ENCODE peak calls at places on chromosomes 5 and 9, in six cellular contexts. T is lung; D is nephron progenitor cell; O is CD8-positive, alpha-beta T cell; N is cardiac fibroblast; W is astrocyte of the spinal cord. F is an unnamed sample.

GRCh38 chr5:150065346-150065745 is 21.0 kb downstream of the CSF1R start:
- DNase-seq in O (no peak), W (peak; percentile 73), N (peak; percentile 79), T (no peak), D (no peak), F (no peak)

GRCh38 chr9:79974806-79975422 is 403.1 kb downstream of the TLE4 start:
- DNase-seq in W (no peak), D (no peak), T (no peak), N (no peak), O (no peak), F (no peak)

GRCh38 chr5:39073759-39074008 is 515 bp downstream of the RICTOR start:
- DNase-seq in W (no peak), O (no peak), N (no peak), D (no peak), T (no peak), F (peak; percentile 24)

GRCh38 chr9:118104385-118104784 is 400.2 kb downstream of the TLR4 start:
- DNase-seq in T (no peak), N (no peak), O (no peak), W (no peak), D (no peak), F (no peak)

GRCh38 chr9:70567511-70567910 is 153.1 kb upstream of the KLF9 start:
- DNase-seq in W (peak; percentile 36), D (no peak), N (no peak), T (no peak), O (no peak), F (no peak)

GRCh38 chr9:93597871-93598646 is 21.7 kb downstream of the PHF2 start:
- DNase-seq in N (no peak), T (no peak), D (no peak), W (no peak), O (peak; percentile 42), F (no peak)

GRCh38 chr5:73783823-73784222 is 157.8 kb downstream of the ARHGEF28 start:
- DNase-seq in N (peak; percentile 60), T (no peak), D (no peak), W (peak; percentile 48), O (no peak), F (no peak)

GRCh38 chr9:70411930-70412677 is 2.4 kb downstream of the KLF9 start:
- DNase-seq in D (peak; percentile 29), T (peak; percentile 85), O (peak; percentile 74), N (peak; percentile 97), W (peak; percentile 85), F (no peak)

GRCh38 chr5:129461816-129462396 is 1.8 kb downstream of the ADAMTS19 start:
- DNase-seq in W (no peak), D (no peak), N (no peak), O (no peak), T (no peak), F (no peak)
- TF ChIP-seq CTCF in W (no peak), D (no peak), N (no peak), O (no peak), T (no peak), F (no peak)

DNA sequence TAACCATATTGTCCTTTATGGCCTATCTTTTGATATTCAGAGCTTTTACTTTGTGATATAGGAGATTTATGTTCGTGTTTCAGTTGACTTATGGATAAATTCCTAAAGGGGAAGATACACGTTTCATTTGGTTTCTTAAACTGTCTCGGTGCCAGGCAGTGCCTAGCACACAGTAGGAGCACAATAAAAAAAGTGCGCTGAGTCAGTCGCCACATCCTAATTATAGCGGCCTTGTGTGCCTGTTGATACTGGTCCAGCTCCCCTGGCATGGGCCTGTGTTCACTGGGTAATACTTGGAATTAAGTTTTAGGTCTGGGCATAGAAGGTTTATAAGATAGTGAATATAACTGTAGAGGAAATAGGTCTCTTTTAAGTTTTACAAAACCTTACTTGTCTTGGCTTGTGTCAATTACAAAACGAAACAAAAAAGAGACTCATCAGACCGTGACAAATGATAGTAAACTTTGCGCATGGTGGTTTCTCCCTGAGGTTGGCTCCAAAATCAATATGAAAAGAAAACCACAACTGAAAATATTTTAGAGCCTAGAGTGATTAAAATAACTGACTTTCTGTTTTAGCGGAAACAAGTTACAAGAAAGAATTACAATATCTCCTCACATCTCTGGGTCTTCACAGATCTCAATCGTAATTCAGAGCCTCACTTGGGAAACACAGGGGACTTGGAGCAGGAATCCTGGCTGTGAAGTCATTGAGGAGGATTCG is 84.8 kb downstream of the MVB12B start:
- DNase-seq in D (no peak), N (no peak), W (peak; percentile 74), O (no peak), T (no peak), F (no peak)
- TF ChIP-seq CTCF in D (no peak), N (no peak), W (no peak), O (no peak), T (no peak), F (no peak)

GRCh38 chr5:125424851-125425250 is 678.4 kb upstream of the ZNF608 start:
- DNase-seq in D (no peak), O (no peak), W (no peak), N (no peak), T (no peak), F (no peak)
- TF ChIP-seq CTCF in D (no peak), O (no peak), W (no peak), N (no peak), T (no peak), F (no peak)

GRCh38 chr9:87667164-87667738 is 58.7 kb upstream of the CTSL start:
- DNase-seq in T (no peak), W (no peak), N (peak; percentile 40), D (peak; percentile 20), O (no peak), F (no peak)
- TF ChIP-seq CTCF in T (no peak), W (peak; percentile 19), N (peak; percentile 32), D (peak; percentile 47), O (no peak), F (peak; percentile 38)

GRCh38 chr5:113189291-113189690 is 212.7 kb downstream of the DCP2 start:
- DNase-seq in N (no peak), O (no peak), D (no peak), T (no peak), W (no peak), F (no peak)

GRCh38 chr5:113187879-113188278 is 211.3 kb downstream of the DCP2 start:
- DNase-seq in D (no peak), O (no peak), T (no peak), N (no peak), W (no peak), F (no peak)

GRCh38 chr5:113183694-113184093 is 207.1 kb downstream of the DCP2 start:
- DNase-seq in D (no peak), O (no peak), N (no peak), T (no peak), W (no peak), F (no peak)

GRCh38 chr5:113188454-113188853 is 211.9 kb downstream of the DCP2 start:
- DNase-seq in N (no peak), T (no peak), W (no peak), O (no peak), D (no peak), F (no peak)

DNA sequence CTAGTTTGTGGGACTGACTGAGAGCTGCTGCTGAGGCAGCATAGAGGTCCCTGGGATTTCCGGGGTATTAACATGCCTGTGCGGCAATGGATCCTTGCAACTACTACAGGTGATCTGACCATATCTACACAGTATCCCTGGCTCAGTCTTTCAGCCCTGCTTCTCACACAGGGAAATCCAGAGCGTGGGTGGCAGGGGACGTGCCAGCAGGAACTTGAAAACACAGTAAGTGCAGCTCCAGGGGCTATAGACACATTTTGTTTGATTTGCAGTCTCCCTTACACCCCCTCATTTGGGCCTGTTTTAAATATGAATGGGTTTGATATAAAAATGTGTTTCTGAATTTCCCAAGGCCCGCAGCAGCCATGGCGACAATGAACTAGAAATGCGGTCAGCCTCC is 209.5 kb downstream of the DCP2 start:
- DNase-seq in T (no peak), W (no peak), N (no peak), O (no peak), D (no peak), F (no peak)
- TF ChIP-seq CTCF in T (no peak), W (no peak), N (no peak), O (no peak), D (no peak), F (no peak)

GRCh38 chr9:126514037-126514821 is 99.5 kb upstream of the LMX1B start:
- DNase-seq in T (peak; percentile 57), N (peak; percentile 34), D (peak; percentile 93), O (peak; percentile 74), W (no peak), F (peak; percentile 83)
- TF ChIP-seq CTCF in T (peak; percentile 15), N (no peak), D (peak; percentile 54), O (peak; percentile 34), W (peak; percentile 38), F (peak; percentile 40)

GRCh38 chr5:180648658-180649296 is 623 bp downstream of the FLT4 start:
- DNase-seq in O (peak; percentile 61), D (peak; percentile 80), N (no peak), W (no peak), T (no peak), F (no peak)
- TF ChIP-seq CTCF in O (no peak), D (peak; percentile 24), N (no peak), W (no peak), T (no peak), F (no peak)

DNA sequence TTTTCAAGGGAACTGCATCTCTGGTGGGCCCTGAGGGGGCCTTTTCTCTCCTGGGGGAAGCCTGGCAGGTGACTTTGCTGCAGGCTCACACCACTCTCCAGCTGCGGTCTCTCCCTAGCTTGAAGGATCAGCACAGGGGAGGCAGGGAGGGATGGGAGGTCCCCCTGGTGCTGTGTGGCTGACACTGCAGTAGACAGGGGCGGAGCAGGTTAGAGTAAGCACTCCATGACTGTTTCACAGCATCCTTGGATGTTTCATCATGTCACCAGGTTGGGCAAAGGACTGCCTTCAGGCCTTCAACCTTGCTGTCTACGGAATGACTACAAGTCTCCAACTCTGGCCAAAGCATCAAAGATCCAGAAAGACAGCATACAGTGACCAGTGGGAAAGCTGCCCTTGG is 470.7 kb downstream of the CDK5RAP2 start:
- DNase-seq in T (no peak), W (no peak), N (no peak), O (no peak), D (peak; percentile 53), F (no peak)
- TF ChIP-seq CTCF in T (no peak), W (no peak), N (no peak), O (no peak), D (peak; percentile 57), F (no peak)

DNA sequence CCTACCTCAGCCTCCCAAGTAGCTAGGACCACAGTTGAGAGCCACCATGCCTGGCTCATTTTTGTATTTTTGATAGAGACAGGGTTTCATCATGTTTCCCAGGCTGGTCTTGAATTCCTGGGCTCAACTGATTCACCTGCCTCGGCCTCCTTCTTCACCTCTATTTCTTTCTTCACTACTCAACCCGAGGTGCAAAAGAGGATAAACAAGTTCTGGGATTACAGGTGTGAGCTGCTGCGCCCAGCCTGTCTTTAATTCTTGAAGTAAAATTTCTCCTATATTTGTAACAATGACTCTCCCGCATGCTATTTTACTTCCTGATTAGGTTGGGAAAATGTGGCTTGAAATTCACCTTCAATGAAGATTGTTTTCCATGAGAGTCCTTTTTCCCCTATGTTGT is 46.4 kb downstream of the CAST start:
- DNase-seq in O (no peak), T (no peak), N (no peak), W (no peak), D (no peak), F (no peak)
- TF ChIP-seq CTCF in O (no peak), T (no peak), N (no peak), W (no peak), D (no peak), F (no peak)

GRCh38 chr5:136910625-136911024 is 545.3 kb upstream of the TRPC7 start:
- DNase-seq in N (no peak), W (no peak), T (no peak), O (no peak), D (no peak), F (no peak)
- TF ChIP-seq CTCF in N (no peak), W (no peak), T (no peak), O (no peak), D (no peak), F (no peak)